ENCODE peak calls at places on chromosome 7, in seven cellular contexts. Y, X, V, H, E, Z and Q are unnamed samples.

GRCh38 chr7:76318488-76319353 is 16.2 kb downstream of the HSPB1 start:
- DNase-seq in Y (no peak), X (peak; percentile 90), V (peak; percentile 79), H (peak; percentile 90), E (peak; percentile 89), Z (peak; percentile 76), Q (peak; percentile 93)

GRCh38 chr7:35700327-35700726 is 5.4 kb upstream of the HERPUD2 start:
- DNase-seq in Y (no peak), X (no peak), V (no peak), H (no peak), E (no peak), Z (no peak), Q (no peak)

GRCh38 chr7:23472974-23473847 is 2.9 kb upstream of the IGF2BP3 start:
- DNase-seq in Y (peak; percentile 37), X (no peak), V (peak; percentile 59), H (no peak), E (no peak), Z (no peak), Q (peak; percentile 81)

GRCh38 chr7:44075296-44076075 is 6.8 kb downstream of the POLM start:
- DNase-seq in Y (peak; percentile 19), X (no peak), V (no peak), H (no peak), E (no peak), Z (no peak), Q (no peak)

GRCh38 chr7:83468251-83468739 is 180.6 kb downstream of the SEMA3E start:
- DNase-seq in Y (no peak), X (peak; percentile 65), V (peak; percentile 19), H (peak; percentile 77), E (peak; percentile 99), Z (peak; percentile 22), Q (peak; percentile 68)

GRCh38 chr7:92461027-92462003 is 14.0 kb downstream of the GATAD1 start:
- DNase-seq in Y (peak; percentile 63), X (no peak), V (peak; percentile 68), H (peak; percentile 54), E (peak; percentile 38), Z (no peak), Q (peak; percentile 77)

GRCh38 chr7:154672659-154673415 is 330.1 kb downstream of the PAXIP1 start:
- DNase-seq in Y (no peak), X (no peak), V (no peak), H (no peak), E (no peak), Z (no peak), Q (no peak)

GRCh38 chr7:117458977-117459583 is 20.7 kb upstream of the CFTR start:
- DNase-seq in Y (no peak), X (no peak), V (peak; percentile 21), H (no peak), E (peak; percentile 44), Z (no peak), Q (no peak)

GRCh38 chr7:120272896-120273475 is at the start of gene KCND2:
- DNase-seq in Y (peak; percentile 69), X (peak; percentile 47), V (peak; percentile 39), H (no peak), E (no peak), Z (peak; percentile 33), Q (peak; percentile 67)

GRCh38 chr7:47568569-47568968 is 13.3 kb downstream of the TNS3 start:
- DNase-seq in Y (no peak), X (no peak), V (peak; percentile 78), H (peak; percentile 80), E (no peak), Z (no peak), Q (no peak)

GRCh38 chr7:51430480-51431086 is 114.0 kb upstream of the COBL start:
- DNase-seq in Y (peak; percentile 80), X (no peak), V (peak; percentile 79), H (peak; percentile 42), E (peak; percentile 12), Z (no peak), Q (peak; percentile 63)

GRCh38 chr7:4748267-4748666 is 27.2 kb upstream of the AP5Z1 start:
- DNase-seq in Y (no peak), X (no peak), V (no peak), H (no peak), E (no peak), Z (no peak), Q (no peak)

GRCh38 chr7:150649084-150649385 is 16.9 kb upstream of the GIMAP6 start:
- DNase-seq in Y (no peak), X (no peak), V (no peak), H (no peak), E (no peak), Z (no peak), Q (no peak)

GRCh38 chr7:145543245-145543644 is 573.4 kb upstream of the CNTNAP2 start:
- DNase-seq in Y (no peak), X (no peak), V (no peak), H (no peak), E (no peak), Z (no peak), Q (no peak)

GRCh38 chr7:134703781-134704180 is 57.1 kb downstream of the BPGM start:
- DNase-seq in Y (no peak), X (no peak), V (no peak), H (peak; percentile 17), E (peak; percentile 58), Z (peak; percentile 70), Q (no peak)

GRCh38 chr7:23357190-23358093 is 58.3 kb downstream of the MALSU1 start:
- DNase-seq in Y (no peak), X (no peak), V (no peak), H (no peak), E (peak; percentile 56), Z (no peak), Q (peak; percentile 35)

GRCh38 chr7:1497293-1497927 is 6.8 kb downstream of the INTS1 start:
- DNase-seq in Y (no peak), X (no peak), V (no peak), H (no peak), E (no peak), Z (no peak), Q (no peak)
- H3K36me3 ChIP-seq in Y (peaks cover 23% of the 10 kb centered on the region), X (peaks cover 91% of the 10 kb centered on the region), V (peaks cover 80% of the 10 kb centered on the region), H (peaks cover 35% of the 10 kb centered on the region), E (peaks cover 63% of the 10 kb centered on the region), Z (no peaks in the 10 kb centered on the region), Q (peaks cover 34% of the 10 kb centered on the region)

GRCh38 chr7:137984181-137985041 is 17.5 kb downstream of the CREB3L2 start:
- DNase-seq in Y (no peak), X (no peak), V (no peak), H (no peak), E (no peak), Z (no peak), Q (no peak)

GRCh38 chr7:137986252-137987010 is 15.5 kb downstream of the CREB3L2 start:
- DNase-seq in Y (no peak), X (no peak), V (no peak), H (peak; percentile 27), E (peak; percentile 90), Z (peak; percentile 64), Q (no peak)

GRCh38 chr7:137987011-137987334 is 14.9 kb downstream of the CREB3L2 start:
- DNase-seq in Y (no peak), X (no peak), V (no peak), H (no peak), E (no peak), Z (no peak), Q (no peak)

GRCh38 chr7:137985253-137985896 is 16.5 kb downstream of the CREB3L2 start:
- DNase-seq in Y (no peak), X (no peak), V (no peak), H (no peak), E (peak; percentile 52), Z (no peak), Q (no peak)

DNA sequence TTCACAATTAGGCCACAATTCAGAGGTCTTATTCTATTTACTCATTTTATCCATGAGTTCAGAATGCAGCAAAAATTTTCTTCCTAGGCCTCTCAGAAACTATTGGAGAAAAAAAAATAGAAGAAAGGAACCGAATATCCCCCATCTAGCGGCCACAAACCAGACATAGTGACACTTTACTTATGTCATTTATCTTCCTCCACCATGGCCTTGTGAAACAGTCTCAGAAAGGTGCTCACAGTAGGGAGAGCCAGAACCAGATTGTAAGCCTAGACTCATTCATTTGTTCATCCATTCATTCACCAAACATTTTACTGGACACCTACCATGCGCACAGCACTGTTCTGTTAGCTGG is 16.0 kb downstream of the CREB3L2 start:
- DNase-seq in Y (no peak), X (no peak), V (no peak), H (no peak), E (no peak), Z (no peak), Q (no peak)
- H3K36me3 ChIP-seq in Y (no peaks in the 10 kb centered on the region), X (no peaks in the 10 kb centered on the region), V (peaks cover 3% of the 10 kb centered on the region), H (no peaks in the 10 kb centered on the region), E (peaks cover 13% of the 10 kb centered on the region), Z (no peaks in the 10 kb centered on the region), Q (peaks cover 11% of the 10 kb centered on the region)

DNA sequence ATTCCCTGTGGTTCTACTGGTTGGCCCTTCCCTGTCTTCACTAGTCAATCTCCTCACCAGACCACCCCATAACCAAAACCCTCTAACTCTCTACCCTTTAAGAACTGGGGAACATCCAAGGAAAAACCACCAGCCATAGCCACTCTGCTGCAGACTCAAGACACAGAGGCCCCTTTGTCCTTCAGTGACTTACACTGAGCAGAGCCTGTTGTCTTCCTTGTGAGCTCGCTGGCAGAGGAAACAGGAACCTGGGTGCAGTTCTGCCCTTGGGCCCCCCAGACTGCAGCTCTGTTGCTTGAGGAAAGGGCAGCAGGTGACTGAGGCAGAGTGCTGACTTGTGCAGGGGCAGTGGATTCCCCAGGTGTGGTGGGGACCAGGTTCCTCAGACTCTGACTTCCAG is 30.6 kb downstream of the ZC3HAV1 start:
- DNase-seq in Y (no peak), X (no peak), V (no peak), H (no peak), E (no peak), Z (no peak), Q (no peak)
- H3K36me3 ChIP-seq in Y (peaks cover 18% of the 10 kb centered on the region), X (peaks cover 69% of the 10 kb centered on the region), V (peaks cover 55% of the 10 kb centered on the region), H (peaks cover 28% of the 10 kb centered on the region), E (peaks cover 27% of the 10 kb centered on the region), Z (no peaks in the 10 kb centered on the region), Q (peaks cover 67% of the 10 kb centered on the region)

DNA sequence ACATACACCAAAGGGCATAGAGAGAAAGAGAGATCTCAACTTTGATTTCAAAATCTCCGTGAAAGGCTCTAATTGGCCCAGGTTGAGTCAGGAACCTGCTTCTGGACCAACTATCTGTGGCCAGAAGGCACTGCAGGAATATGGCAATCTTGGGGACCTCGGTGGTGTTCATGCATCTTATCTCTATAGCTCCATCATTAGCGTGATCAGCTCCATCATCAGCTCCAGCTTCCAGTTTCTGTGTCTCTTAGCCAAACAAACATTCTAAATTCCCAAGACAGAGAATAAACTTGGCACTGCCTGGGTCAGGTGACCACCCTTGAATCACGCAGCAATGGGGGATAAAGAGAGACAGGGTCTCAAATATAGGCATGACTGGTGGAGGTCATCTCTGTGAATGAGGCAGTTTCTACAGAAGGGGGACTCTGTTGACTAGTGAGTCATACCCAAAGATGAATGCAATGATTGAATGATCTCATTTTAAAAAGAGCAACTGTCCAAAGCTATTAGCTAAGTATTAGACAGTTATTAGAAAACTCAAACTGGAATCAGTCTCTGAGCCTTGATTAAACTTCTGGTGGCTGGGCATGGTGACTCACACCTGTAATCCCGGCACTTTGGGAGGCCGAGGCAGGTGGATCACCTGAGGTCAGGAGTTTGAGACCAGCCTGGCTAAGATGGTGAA is 5.4 kb upstream of the NRF1 start:
- DNase-seq in Y (no peak), X (no peak), V (no peak), H (no peak), E (no peak), Z (no peak), Q (no peak)
- H3K36me3 ChIP-seq in Y (no peaks in the 10 kb centered on the region), X (peaks cover 11% of the 10 kb centered on the region), V (peaks cover 16% of the 10 kb centered on the region), H (no peaks in the 10 kb centered on the region), E (peaks cover 7% of the 10 kb centered on the region), Z (no peaks in the 10 kb centered on the region), Q (peaks cover 5% of the 10 kb centered on the region)

GRCh38 chr7:152354061-152354460 is 81.7 kb downstream of the KMT2C start:
- DNase-seq in Y (no peak), X (no peak), V (no peak), H (no peak), E (peak; percentile 73), Z (no peak), Q (no peak)

GRCh38 chr7:152351168-152351567 is 84.6 kb downstream of the KMT2C start:
- DNase-seq in Y (no peak), X (no peak), V (no peak), H (no peak), E (peak; percentile 31), Z (no peak), Q (no peak)

GRCh38 chr7:152355474-152356057 is 80.2 kb downstream of the KMT2C start:
- DNase-seq in Y (no peak), X (no peak), V (no peak), H (no peak), E (no peak), Z (no peak), Q (no peak)
- H3K36me3 ChIP-seq in Y (no peaks in the 10 kb centered on the region), X (peaks cover 13% of the 10 kb centered on the region), V (peaks cover 11% of the 10 kb centered on the region), H (no peaks in the 10 kb centered on the region), E (peaks cover 7% of the 10 kb centered on the region), Z (no peaks in the 10 kb centered on the region), Q (no peaks in the 10 kb centered on the region)